ENCODE peak calls at places on chromosomes 3 and 15, in ten cellular contexts. I is left cardiac atrium; C is Caco-2; X is D341Med; K is NCI-H345; L is stimulated activated CD8-positive, alpha-beta memory T cell treated with anti-CD3 and anti-CD28 coated beads, Interleukin-2, amount 100 ng/mL, for 48 hours; A is COR-L47; S is left kidney; F is T follicular helper cell; V is activated gamma-delta T cell treated with Interleukin-2 at 50 U/mL for 16 hours. B is an unnamed sample.

GRCh38 chr15:44298878-44299277 is 10.4 kb downstream of the GOLM2 start:
- DNase-seq in X (peak; percentile 55), V (no peak), A (no peak), K (no peak), S (no peak), F (no peak), I (no peak), C (peak; percentile 41), L (no peak), B (no peak)

GRCh38 chr15:80984856-80985255 is 4.8 kb downstream of the MESD start:
- DNase-seq in L (no peak), S (no peak), X (no peak), A (no peak), C (no peak), F (no peak), I (no peak), K (no peak), V (no peak), B (no peak)

GRCh38 chr3:55191911-55192787 is 264.3 kb upstream of the LRTM1 start:
- DNase-seq in X (no peak), C (no peak), K (no peak), S (no peak), L (no peak), F (no peak), A (no peak), I (no peak), V (no peak), B (no peak)

GRCh38 chr15:20346082-20346805 is 195.4 kb downstream of the GOLGA6L6 start:
- DNase-seq in I (peak; percentile 20), S (no peak), K (no peak), C (peak; percentile 42), L (no peak), F (no peak), A (no peak), X (peak; percentile 29), V (no peak), B (no peak)

GRCh38 chr15:69807752-69808151 is 290.0 kb downstream of the TLE3 start:
- DNase-seq in A (no peak), I (no peak), K (no peak), F (no peak), C (no peak), X (no peak), S (no peak), V (no peak), L (no peak), B (no peak)

GRCh38 chr15:77069521-77070121 is 1.3 kb downstream of the TSPAN3 start:
- DNase-seq in C (no peak), L (no peak), I (peak; percentile 41), A (no peak), F (no peak), K (no peak), V (no peak), X (no peak), S (peak; percentile 79), B (no peak)

GRCh38 chr15:89472785-89473256 is 23.6 kb downstream of the RHCG start:
- DNase-seq in A (peak; percentile 59), F (no peak), I (no peak), X (peak; percentile 90), V (no peak), C (peak; percentile 80), K (no peak), S (peak; percentile 87), L (peak; percentile 42), B (peak; percentile 53)

GRCh38 chr15:40565333-40566238 is 744 bp upstream of the CCDC32 start:
- DNase-seq in A (no peak), F (no peak), L (no peak), K (peak; percentile 40), I (no peak), S (no peak), X (no peak), C (no peak), V (no peak), B (no peak)

GRCh38 chr3:189486556-189486955 is 144.6 kb upstream of the TP63 start:
- DNase-seq in S (no peak), V (no peak), A (no peak), L (no peak), K (no peak), C (no peak), I (no peak), X (no peak), F (no peak), B (no peak)

GRCh38 chr3:49606427-49606826 is 52.1 kb downstream of the BSN start:
- DNase-seq in F (no peak), I (no peak), L (no peak), V (no peak), S (no peak), X (peak; percentile 19), K (no peak), A (no peak), C (no peak), B (no peak)

GRCh38 chr15:88029696-88030095 is 226.8 kb downstream of the NTRK3 start:
- DNase-seq in C (no peak), K (no peak), L (no peak), X (no peak), V (no peak), F (no peak), I (no peak), A (no peak), S (no peak), B (no peak)

GRCh38 chr3:63333815-63334214 is 55.7 kb downstream of the SYNPR start:
- DNase-seq in L (no peak), X (no peak), F (no peak), C (no peak), S (no peak), K (no peak), I (no peak), A (no peak), V (no peak), B (peak; percentile 5)

GRCh38 chr3:71753716-71754609 is at the start of gene GPR27:
- DNase-seq in I (peak; percentile 31), L (no peak), A (no peak), X (peak; percentile 85), K (peak; percentile 35), C (no peak), S (peak; percentile 75), F (no peak), V (no peak), B (no peak)

GRCh38 chr3:49554639-49555265 is 475 bp downstream of the BSN start:
- DNase-seq in V (peak; percentile 51), F (peak; percentile 40), X (no peak), L (no peak), I (peak; percentile 60), S (peak; percentile 79), K (no peak), A (no peak), C (no peak), B (no peak)

GRCh38 chr3:185983495-185984141 is 45.8 kb upstream of the TRA2B start:
- DNase-seq in L (no peak), K (peak; percentile 85), A (peak; percentile 63), V (peak; percentile 56), S (peak; percentile 88), X (peak; percentile 87), F (peak; percentile 32), C (peak; percentile 67), I (peak; percentile 56), B (peak; percentile 33)

GRCh38 chr3:26460975-26461374 is 161.6 kb upstream of the LRRC3B start:
- DNase-seq in S (no peak), A (no peak), K (no peak), C (no peak), F (no peak), I (no peak), X (no peak), L (no peak), V (no peak), B (no peak)

GRCh38 chr3:158991146-158991705 is 189.4 kb downstream of the MFSD1 start:
- DNase-seq in K (peak; percentile 82), C (peak; percentile 57), I (no peak), V (no peak), S (peak; percentile 49), F (no peak), A (peak; percentile 94), X (no peak), L (no peak), B (peak; percentile 20)

GRCh38 chr15:95274038-95274437 is 1042.7 kb downstream of the MCTP2 start:
- DNase-seq in V (no peak), K (no peak), A (no peak), I (no peak), C (no peak), S (no peak), X (no peak), F (no peak), L (no peak), B (no peak)

GRCh38 chr3:53085476-53085875 is 39.6 kb upstream of the SFMBT1 start:
- DNase-seq in V (no peak), K (no peak), A (no peak), L (no peak), S (no peak), F (no peak), I (no peak), C (no peak), X (no peak), B (no peak)

GRCh38 chr15:66898656-66899402 is 166.6 kb upstream of the SMAD3 start:
- DNase-seq in K (no peak), I (no peak), F (no peak), X (no peak), A (no peak), V (no peak), L (no peak), C (no peak), S (no peak), B (no peak)

GRCh38 chr3:123907720-123908119 is 23.6 kb upstream of the MYLK start:
- DNase-seq in A (no peak), C (no peak), I (no peak), K (no peak), S (no peak), F (no peak), X (no peak), L (no peak), V (no peak), B (no peak)

GRCh38 chr3:145017959-145018358 is 1046.3 kb downstream of the DIPK2A start:
- DNase-seq in X (no peak), I (no peak), L (no peak), A (no peak), V (no peak), K (no peak), F (no peak), S (no peak), C (no peak), B (no peak)

GRCh38 chr3:85090495-85090894 is 131.7 kb downstream of the CADM2 start:
- DNase-seq in L (no peak), S (no peak), V (no peak), C (peak; percentile 29), X (no peak), A (no peak), I (no peak), K (no peak), F (no peak), B (no peak)

GRCh38 chr3:41199866-41200668 is 762 bp downstream of the CTNNB1 start:
- DNase-seq in A (no peak), F (peak; percentile 18), K (peak; percentile 18), I (peak; percentile 49), S (peak; percentile 74), C (no peak), L (peak; percentile 39), X (peak; percentile 66), V (peak; percentile 30), B (peak; percentile 14)

GRCh38 chr3:172562881-172563835 is 39.9 kb upstream of the TNFSF10 start:
- DNase-seq in K (no peak), A (no peak), L (no peak), S (peak; percentile 81), F (no peak), C (no peak), I (no peak), V (no peak), X (no peak), B (no peak)

B was measured in Jurkat, Clone E6-1.